ENCODE peak calls at places on chromosomes 12 and 14, in ten cellular contexts. L is HAP-1; V is PC-9; X is heart right ventricle; C is pancreas; E is effector memory CD4-positive, alpha-beta T cell; F is MM.1S; T is colonic mucosa; M is HCT116; J is CD8-positive, alpha-beta memory T cell. P is an unnamed sample.

GRCh38 chr14:61780125-61780524 is 17.9 kb downstream of the SNAPC1 start:
- DNase-seq in X (no peak), C (no peak), T (no peak), J (peak; percentile 45), V (no peak), L (no peak), F (peak; percentile 28), M (no peak), E (no peak), P (no peak)

GRCh38 chr12:8077207-8077606 is 4.9 kb upstream of the NECAP1 start:
- DNase-seq in E (no peak), T (no peak), M (no peak), C (no peak), J (no peak), V (peak; percentile 40), F (no peak), X (no peak), L (peak; percentile 34), P (no peak)

GRCh38 chr14:105425823-105426247 is 6.2 kb downstream of the MTA1 start:
- DNase-seq in J (no peak), C (no peak), E (no peak), L (no peak), T (no peak), M (no peak), X (no peak), V (no peak), F (no peak), P (no peak)

GRCh38 chr12:39587247-39587646 is 32.4 kb downstream of the ABCD2 start:
- DNase-seq in C (no peak), M (peak; percentile 19), X (peak; percentile 13), L (no peak), J (peak; percentile 27), T (no peak), F (peak; percentile 43), V (no peak), E (no peak), P (no peak)

GRCh38 chr12:123931686-123932321 is 40.8 kb downstream of the CCDC92 start:
- DNase-seq in L (no peak), C (no peak), X (no peak), T (no peak), M (no peak), J (peak; percentile 69), F (no peak), E (peak; percentile 34), V (no peak), P (no peak)

GRCh38 chr12:85580562-85581168 is 255.5 kb downstream of the RASSF9 start:
- DNase-seq in J (no peak), L (no peak), C (no peak), M (no peak), E (no peak), V (no peak), F (no peak), T (no peak), X (peak; percentile 32), P (no peak)

GRCh38 chr12:116317986-116318737 is 40.7 kb upstream of the MED13L start:
- DNase-seq in E (no peak), C (peak; percentile 25), J (no peak), M (no peak), F (no peak), T (no peak), V (peak; percentile 18), L (no peak), X (no peak), P (peak; percentile 75)

GRCh38 chr14:41891624-41892023 is 284.9 kb downstream of the LRFN5 start:
- DNase-seq in M (no peak), E (no peak), L (no peak), C (no peak), J (no peak), X (no peak), T (no peak), V (no peak), F (no peak), P (no peak)

DNA sequence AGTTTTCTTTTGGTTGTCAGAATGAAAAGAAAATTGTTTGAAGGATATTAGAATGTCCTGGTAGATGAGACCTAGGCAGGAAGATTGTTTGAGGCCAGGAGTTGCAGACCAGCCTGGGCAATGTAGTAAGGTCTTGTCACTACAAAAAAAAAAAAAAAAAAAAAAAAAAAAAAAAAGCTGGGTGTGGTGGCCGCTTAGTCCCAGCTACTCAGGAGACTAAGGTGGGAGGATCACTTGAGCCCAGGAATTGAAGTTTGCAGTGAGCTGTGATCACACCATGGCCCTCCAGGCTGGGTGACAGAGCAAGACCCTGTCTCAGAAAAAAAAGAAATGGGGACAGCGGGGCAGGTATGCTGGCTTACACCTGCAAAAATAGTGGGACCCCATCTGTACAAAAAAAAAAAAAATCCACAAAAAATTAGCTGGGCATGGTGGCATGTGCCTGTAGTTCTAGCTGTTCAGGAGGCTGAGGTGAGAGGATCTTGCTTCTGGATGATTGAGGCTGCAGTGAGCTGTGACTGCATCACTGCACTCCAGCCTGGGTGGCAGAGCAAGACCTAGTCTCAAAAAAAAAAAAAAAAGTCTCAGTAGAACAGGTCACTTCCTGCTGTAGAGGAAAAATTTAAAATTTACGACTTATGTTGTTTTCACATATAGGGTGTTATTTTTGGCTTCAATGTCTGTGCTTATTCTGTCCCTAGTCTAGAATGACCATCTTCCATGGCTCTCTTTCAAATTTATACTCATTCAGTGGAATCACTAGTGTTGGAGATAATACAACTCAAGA is 70.7 kb downstream of the PPHLN1 start:
- DNase-seq in M (no peak), E (no peak), F (no peak), V (no peak), C (no peak), T (no peak), X (no peak), L (no peak), J (no peak), P (no peak)
- H3K36me3 ChIP-seq in M (peaks cover 13% of the 10 kb centered on the region), E (peaks cover 47% of the 10 kb centered on the region), F (peaks cover 3% of the 10 kb centered on the region), V (peaks cover 5% of the 10 kb centered on the region), C (peaks cover 4% of the 10 kb centered on the region), T (no peaks in the 10 kb centered on the region), X (peaks cover 20% of the 10 kb centered on the region), L (peaks cover 16% of the 10 kb centered on the region), J (peaks cover 9% of the 10 kb centered on the region), P (peaks cover 8% of the 10 kb centered on the region)

GRCh38 chr14:54781936-54782802 is 120.5 kb downstream of the GCH1 start:
- DNase-seq in M (no peak), F (no peak), L (no peak), E (no peak), J (no peak), C (no peak), V (no peak), X (no peak), T (no peak), P (peak; percentile 57)

GRCh38 chr14:54778618-54779017 is 124.0 kb downstream of the GCH1 start:
- DNase-seq in F (no peak), T (no peak), C (no peak), J (no peak), L (no peak), E (no peak), X (no peak), V (no peak), M (no peak), P (peak; percentile 60)

GRCh38 chr14:54782803-54783659 is 119.6 kb downstream of the GCH1 start:
- DNase-seq in E (no peak), L (no peak), F (peak; percentile 48), C (no peak), X (no peak), V (no peak), J (no peak), T (no peak), M (no peak), P (peak; percentile 66)

GRCh38 chr14:54783660-54784015 is 119.0 kb downstream of the GCH1 start:
- DNase-seq in C (no peak), J (no peak), E (no peak), M (no peak), L (no peak), F (no peak), V (no peak), X (no peak), T (no peak), P (peak; percentile 49)

GRCh38 chr14:54781080-54781479 is 121.5 kb downstream of the GCH1 start:
- DNase-seq in E (no peak), M (no peak), X (no peak), J (no peak), T (no peak), C (no peak), F (no peak), V (no peak), L (no peak), P (no peak)
- H3K36me3 ChIP-seq in E (no peaks in the 10 kb centered on the region), M (no peaks in the 10 kb centered on the region), X (peaks cover 57% of the 10 kb centered on the region), J (no peaks in the 10 kb centered on the region), T (no peaks in the 10 kb centered on the region), C (peaks cover 3% of the 10 kb centered on the region), F (no peaks in the 10 kb centered on the region), V (no peaks in the 10 kb centered on the region), L (peaks cover 5% of the 10 kb centered on the region), P (no peaks in the 10 kb centered on the region)

DNA sequence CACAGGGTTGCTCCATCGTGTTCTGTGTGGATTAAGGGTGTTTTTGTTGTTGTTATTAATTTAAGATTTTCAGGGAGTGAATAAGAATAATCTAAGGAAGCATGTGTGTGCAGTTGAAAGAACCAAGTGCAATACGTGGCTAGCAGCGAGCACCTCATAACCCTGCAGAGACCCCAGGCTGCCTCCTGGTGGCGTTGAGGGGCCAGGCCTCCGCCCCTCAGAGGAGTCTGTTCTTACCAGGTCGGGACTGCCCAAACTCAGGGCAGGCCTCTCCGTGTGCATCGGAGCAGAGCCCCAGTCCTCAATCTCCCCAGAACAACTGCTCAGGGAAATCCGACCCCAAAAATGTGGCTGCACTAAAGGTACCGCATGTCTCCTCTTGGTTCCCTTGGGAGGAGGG is 36.8 kb downstream of the IL31 start:
- DNase-seq in C (no peak), X (no peak), T (no peak), E (no peak), F (no peak), V (no peak), J (no peak), L (no peak), M (no peak), P (no peak)
- H3K36me3 ChIP-seq in C (peaks cover 72% of the 10 kb centered on the region), X (peaks cover 91% of the 10 kb centered on the region), T (peaks cover 46% of the 10 kb centered on the region), E (peaks cover 45% of the 10 kb centered on the region), F (no peaks in the 10 kb centered on the region), V (peaks cover 5% of the 10 kb centered on the region), J (peaks cover 15% of the 10 kb centered on the region), L (peaks cover 32% of the 10 kb centered on the region), M (peaks cover 31% of the 10 kb centered on the region), P (peaks cover 78% of the 10 kb centered on the region)

GRCh38 chr14:106872619-106873446 is 1346.5 kb downstream of the TMEM121 start:
- DNase-seq in L (no peak), X (peak; percentile 14), V (peak; percentile 91), J (peak; percentile 82), F (peak; percentile 54), M (no peak), T (peak; percentile 92), E (peak; percentile 65), C (peak; percentile 89), P (no peak)

GRCh38 chr14:106876711-106877110 is 1350.3 kb downstream of the TMEM121 start:
- DNase-seq in C (no peak), V (no peak), J (no peak), L (no peak), X (no peak), T (no peak), E (no peak), M (no peak), F (no peak), P (no peak)

GRCh38 chr14:106875503-106875902 is 1349.1 kb downstream of the TMEM121 start:
- DNase-seq in L (no peak), E (no peak), J (no peak), V (no peak), C (peak; percentile 46), X (no peak), F (peak; percentile 21), T (peak; percentile 53), M (no peak), P (no peak)

GRCh38 chr14:106877527-106877926 is 1351.1 kb downstream of the TMEM121 start:
- DNase-seq in E (no peak), C (no peak), M (no peak), J (no peak), T (no peak), V (no peak), X (no peak), L (no peak), F (no peak), P (no peak)

GRCh38 chr14:106874365-106874764 is 1348.0 kb downstream of the TMEM121 start:
- DNase-seq in E (no peak), J (no peak), M (no peak), V (no peak), T (no peak), L (no peak), X (no peak), F (no peak), C (no peak), P (no peak)
- H3K36me3 ChIP-seq in E (no peaks in the 10 kb centered on the region), J (no peaks in the 10 kb centered on the region), M (no peaks in the 10 kb centered on the region), V (no peaks in the 10 kb centered on the region), T (no peaks in the 10 kb centered on the region), L (no peaks in the 10 kb centered on the region), X (no peaks in the 10 kb centered on the region), F (no peaks in the 10 kb centered on the region), C (no peaks in the 10 kb centered on the region), P (no peaks in the 10 kb centered on the region)